ENCODE peak calls at places on chromosomes 16 and 17, in five cellular contexts. R is NCI-H2029, L is cardiac septum, W is cardiac muscle cell, D is GM13976. N is an unnamed sample.

GRCh38 chr16:87855852-87856715 is 13.2 kb downstream of the SLC7A5 start:
- DNase-seq in R (no peak), D (no peak), L (peak), W (peak), N (peak)

GRCh38 chr17:28891201-28891600 is 6.3 kb downstream of the FLOT2 start:
- DNase-seq in L (no peak), D (no peak), R (no peak), W (no peak), N (no peak)

GRCh38 chr17:29825604-29826003 is 104.4 kb downstream of the SSH2 start:
- DNase-seq in D (no peak), W (no peak), L (no peak), R (peak), N (no peak)

GRCh38 chr16:8972843-8973586 is 9.3 kb upstream of the USP7 start:
- DNase-seq in W (peak), L (no peak), R (no peak), D (no peak), N (no peak)

GRCh38 chr16:10080031-10080772 is 102.0 kb downstream of the GRIN2A start:
- DNase-seq in R (no peak), L (no peak), D (no peak), W (peak), N (no peak)

GRCh38 chr17:76793775-76794174 is 55.9 kb downstream of the MFSD11 start:
- DNase-seq in L (no peak), W (peak), D (peak), R (no peak), N (no peak)

GRCh38 chr17:45022655-45023339 is 28.6 kb downstream of the DCAKD start:
- DNase-seq in R (no peak), W (no peak), L (no peak), D (no peak), N (no peak)

GRCh38 chr17:48055531-48056245 is 7.5 kb downstream of the NFE2L1 start:
- DNase-seq in W (peak), L (no peak), D (peak), R (no peak), N (no peak)

GRCh38 chr17:40551091-40551873 is 14.0 kb downstream of the CCR7 start:
- DNase-seq in R (peak), W (peak), L (peak), D (peak), N (peak)

GRCh38 chr16:66274335-66275110 is 92.0 kb upstream of the CDH5 start:
- DNase-seq in D (peak), W (peak), L (no peak), R (no peak), N (no peak)

N was measured in chondrocyte.